ENCODE peak calls at places on chromosome 11, in five cellular contexts. Y is tibial nerve, E is hepatocyte, F is caudate nucleus, D is neuronal stem cell. A is an unnamed sample.

GRCh38 chr11:17745032-17745772 is 10.6 kb downstream of the KCNC1 start:
- DNase-seq in Y (no peak), E (no peak), F (no peak), D (no peak), A (no peak)

GRCh38 chr11:40281055-40281580 is 1178.3 kb downstream of the LRRC4C start:
- DNase-seq in Y (no peak), E (peak; percentile 25), F (no peak), D (no peak), A (no peak)

GRCh38 chr11:91904792-91905785 is 319.5 kb upstream of the FAT3 start:
- DNase-seq in Y (no peak), E (no peak), F (no peak), D (no peak), A (no peak)

GRCh38 chr11:41119484-41119883 is 340.0 kb downstream of the LRRC4C start:
- DNase-seq in Y (no peak), E (no peak), F (no peak), D (no peak), A (no peak)

GRCh38 chr11:134045799-134046635 is 22.9 kb upstream of the JAM3 start:
- DNase-seq in Y (no peak), E (peak; percentile 50), F (no peak), D (no peak), A (no peak)

GRCh38 chr11:32334822-32335221 is 100.5 kb downstream of the WT1 start:
- DNase-seq in Y (no peak), E (peak; percentile 26), F (no peak), D (no peak), A (no peak)

GRCh38 chr11:21514298-21514697 is 678.6 kb upstream of the ANO5 start:
- DNase-seq in Y (no peak), E (peak; percentile 30), F (no peak), D (no peak), A (no peak)

GRCh38 chr11:68863553-68864265 is 22.0 kb upstream of the CPT1A start:
- DNase-seq in Y (no peak), E (no peak), F (no peak), D (no peak), A (no peak)

GRCh38 chr11:130054966-130055365 is 14.7 kb upstream of the APLP2 start:
- DNase-seq in Y (no peak), E (no peak), F (no peak), D (no peak), A (no peak)

GRCh38 chr11:73239571-73240189 is 21.6 kb downstream of the P2RY2 start:
- DNase-seq in Y (no peak), E (no peak), F (no peak), D (no peak), A (no peak)

GRCh38 chr11:56521955-56522354 is 21.1 kb downstream of the OR5M11 start:
- DNase-seq in Y (no peak), E (peak; percentile 14), F (no peak), D (no peak), A (no peak)

GRCh38 chr11:113907155-113907554 is 2.6 kb downstream of the HTR3B start:
- DNase-seq in Y (no peak), E (no peak), F (no peak), D (no peak), A (no peak)

GRCh38 chr11:65491614-65492386 is 7.0 kb upstream of the MALAT1 start:
- DNase-seq in Y (peak; percentile 81), E (peak; percentile 90), F (peak; percentile 38), D (no peak), A (peak; percentile 40)

GRCh38 chr11:5541427-5541826 is 6.9 kb downstream of the OR52H1 start:
- DNase-seq in Y (no peak), E (no peak), F (no peak), D (no peak), A (no peak)
- H3K27ac ChIP-seq in Y (no peak overlapping the region), E (no peak overlapping the region), F (no peak overlapping the region), D (no peak overlapping the region), A (no peak overlapping the region)

GRCh38 chr11:34139346-34139745 is 33.9 kb downstream of the NAT10 start:
- DNase-seq in Y (no peak), E (no peak), F (no peak), D (no peak), A (no peak)
- H3K27ac ChIP-seq in Y (no peak overlapping the region), E (no peak overlapping the region), F (no peak overlapping the region), D (no peak overlapping the region), A (no peak overlapping the region)

DNA sequence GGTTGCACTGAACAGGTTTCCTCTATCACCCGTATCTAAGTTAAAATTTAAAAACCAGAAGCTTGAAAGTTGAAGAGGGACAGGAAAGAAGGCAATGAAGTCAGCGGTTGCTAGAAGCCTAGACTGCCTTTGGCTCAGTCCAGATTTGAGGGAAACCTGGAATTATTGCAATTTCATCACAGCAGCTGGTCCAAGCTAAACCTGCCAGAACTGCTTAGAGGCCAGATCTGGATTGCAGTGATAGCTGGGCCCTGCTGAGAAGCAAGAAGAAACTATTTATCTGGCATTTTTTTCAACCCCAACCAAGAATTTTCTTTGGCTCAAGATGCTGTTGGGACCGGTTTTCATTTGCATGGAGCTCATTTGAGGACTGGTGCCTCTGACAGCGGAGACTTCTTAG is 121.5 kb upstream of the TEAD1 start:
- DNase-seq in Y (no peak), E (peak; percentile 39), F (no peak), D (no peak), A (no peak)
- H3K27ac ChIP-seq in Y (no peak overlapping the region), E (peak overlapping the region; percentile 20), F (no peak overlapping the region), D (no peak overlapping the region), A (no peak overlapping the region)

DNA sequence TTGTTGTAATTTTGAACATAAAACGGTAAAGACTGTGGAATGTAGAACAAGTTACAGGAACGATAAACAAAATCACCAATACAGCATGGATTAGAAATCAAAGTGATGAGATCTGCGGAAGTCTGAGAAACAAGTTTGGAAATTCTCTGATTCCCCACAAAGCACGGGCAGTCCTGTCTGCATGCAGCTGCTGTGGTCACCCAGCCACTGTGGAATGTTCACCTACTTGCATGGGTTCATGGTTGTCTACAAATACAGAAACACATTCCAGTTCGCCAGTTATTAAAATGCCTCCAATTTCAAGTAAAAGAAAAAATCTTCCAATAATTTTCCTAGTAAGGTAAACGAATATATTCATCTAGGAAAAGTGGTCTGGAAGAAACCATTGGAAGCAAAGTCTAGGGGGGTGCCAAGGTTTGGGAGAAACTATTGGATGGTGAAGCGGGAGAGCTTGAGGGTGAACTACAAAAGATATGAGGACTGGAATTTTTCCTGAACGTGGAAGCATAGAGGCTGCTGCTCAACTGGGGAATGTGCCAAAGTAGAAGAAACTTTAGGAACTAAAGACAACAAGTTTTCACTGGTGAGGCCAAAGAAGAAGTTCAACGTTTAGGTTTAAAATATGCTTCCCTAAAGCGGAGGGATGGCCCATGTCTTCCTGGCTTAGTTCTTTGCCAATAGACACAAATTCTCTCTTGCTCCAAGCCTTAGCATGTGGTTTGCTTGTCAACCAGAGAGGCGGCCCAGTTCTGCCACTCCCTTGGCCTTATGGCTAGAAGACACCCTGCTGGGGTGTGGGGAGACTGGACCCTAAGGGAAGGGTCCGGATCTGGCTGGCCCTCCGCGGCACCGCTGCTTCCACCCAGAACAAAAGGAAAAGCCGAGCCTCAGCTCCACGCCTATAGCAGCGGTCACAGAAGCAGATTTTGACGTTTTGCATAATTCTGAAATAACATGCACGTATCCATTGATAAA is 70.2 kb downstream of the CTTN start:
- DNase-seq in Y (no peak), E (no peak), F (no peak), D (no peak), A (no peak)
- H3K27ac ChIP-seq in Y (no peak overlapping the region), E (no peak overlapping the region), F (no peak overlapping the region), D (no peak overlapping the region), A (no peak overlapping the region)

DNA sequence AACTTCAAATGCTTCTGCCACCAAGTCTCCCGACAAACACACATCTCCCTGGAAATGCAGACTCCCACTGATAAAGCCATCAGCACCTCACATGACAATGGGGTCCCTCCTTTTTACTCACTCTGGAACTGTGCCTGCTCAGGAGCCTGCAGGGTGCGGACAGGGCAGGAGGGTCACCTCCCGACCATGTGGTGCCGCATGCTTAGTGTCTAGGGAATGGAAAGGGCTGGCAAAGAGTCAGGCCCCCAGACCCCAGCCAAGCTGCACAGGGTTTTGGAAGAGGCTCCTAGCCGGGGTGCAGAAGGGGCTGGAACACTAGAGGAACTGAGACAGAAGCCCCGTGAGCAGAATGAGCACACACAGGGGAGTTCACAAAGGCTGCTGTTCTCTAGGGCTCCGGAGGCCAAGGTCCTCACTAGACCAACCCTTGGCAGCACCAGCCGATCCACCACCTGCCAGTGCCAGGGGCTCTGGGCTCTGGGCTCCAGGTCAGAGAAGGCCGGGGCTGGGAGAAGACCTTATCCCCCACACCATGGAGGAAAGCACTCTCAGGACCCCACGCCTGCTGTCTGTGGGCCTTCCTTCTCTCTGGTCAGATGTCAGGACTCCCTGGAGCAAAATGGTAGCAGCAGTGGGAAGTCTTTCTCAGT is 125.1 kb upstream of the FGF3 start:
- DNase-seq in Y (no peak), E (no peak), F (no peak), D (no peak), A (no peak)
- H3K27ac ChIP-seq in Y (no peak overlapping the region), E (no peak overlapping the region), F (no peak overlapping the region), D (no peak overlapping the region), A (no peak overlapping the region)

GRCh38 chr11:35413568-35413967 is 5.8 kb downstream of the SLC1A2 start:
- DNase-seq in Y (no peak), E (no peak), F (no peak), D (no peak), A (no peak)
- H3K27ac ChIP-seq in Y (no peak overlapping the region), E (no peak overlapping the region), F (peak overlapping the region; percentile 54), D (no peak overlapping the region), A (no peak overlapping the region)

GRCh38 chr11:61839742-61840141 is 11.6 kb downstream of the FADS2 start:
- DNase-seq in Y (no peak), E (no peak), F (no peak), D (no peak), A (no peak)
- H3K27ac ChIP-seq in Y (no peak overlapping the region), E (no peak overlapping the region), F (no peak overlapping the region), D (no peak overlapping the region), A (no peak overlapping the region)

GRCh38 chr11:44727373-44728084 is 767 bp downstream of the TSPAN18 start:
- DNase-seq in Y (peak; percentile 62), E (peak; percentile 91), F (peak; percentile 57), D (peak; percentile 89), A (peak; percentile 47)
- H3K27ac ChIP-seq in Y (peak overlapping the region; percentile 55), E (peak overlapping the region; percentile 9), F (no peak overlapping the region), D (peak overlapping the region; percentile 72), A (no peak overlapping the region)